ENCODE peak calls at places on chromosome 11, in four cellular contexts. U, Y, T and X are unnamed samples.
A peak's percentile ranks its signal among the peaks of the same experiment; 100 is the strongest.

GRCh38 chr11:19602406-19602805 is 110.2 kb upstream of the NAV2 start:
- DNase-seq in U (no peak), Y (no peak), T (no peak), X (no peak)

GRCh38 chr11:110087820-110088534 is 5.2 kb upstream of the ZC3H12C start:
- DNase-seq in U (no peak), Y (no peak), T (no peak), X (no peak)

GRCh38 chr11:1116666-1117390 is 40.9 kb upstream of the MUC5AC start:
- DNase-seq in U (no peak), Y (no peak), T (no peak), X (no peak)

GRCh38 chr11:36405585-36406367 is 104.3 kb downstream of the TRAF6 start:
- DNase-seq in U (no peak), Y (no peak), T (no peak), X (no peak)

GRCh38 chr11:119671048-119671447 is 58.0 kb downstream of the NECTIN1 start:
- DNase-seq in U (no peak), Y (peak; percentile 11), T (no peak), X (no peak)

GRCh38 chr11:104064016-104064630 is 27.7 kb downstream of the DDI1 start:
- DNase-seq in U (no peak), Y (no peak), T (no peak), X (no peak)

GRCh38 chr11:108654994-108655631 is 9.8 kb upstream of the DDX10 start:
- DNase-seq in U (peak; percentile 46), Y (no peak), T (no peak), X (no peak)

GRCh38 chr11:131195801-131196517 is 174.5 kb upstream of the NTM start:
- DNase-seq in U (no peak), Y (peak; percentile 4), T (no peak), X (no peak)

GRCh38 chr11:65391007-65391406 is 4.6 kb downstream of the FRMD8 start:
- DNase-seq in U (peak; percentile 48), Y (no peak), T (no peak), X (no peak)

GRCh38 chr11:60887531-60887930 is 18.9 kb downstream of the PRPF19 start:
- DNase-seq in U (peak; percentile 62), Y (no peak), T (no peak), X (no peak)

GRCh38 chr11:15493066-15493465 is 378.3 kb downstream of the INSC start:
- DNase-seq in U (no peak), Y (no peak), T (no peak), X (no peak)

GRCh38 chr11:14078941-14079522 is 116.5 kb downstream of the SPON1 start:
- DNase-seq in U (no peak), Y (no peak), T (no peak), X (no peak)

GRCh38 chr11:63951779-63952536 is 13.2 kb downstream of the NAA40 start:
- DNase-seq in U (no peak), Y (no peak), T (no peak), X (no peak)

DNA sequence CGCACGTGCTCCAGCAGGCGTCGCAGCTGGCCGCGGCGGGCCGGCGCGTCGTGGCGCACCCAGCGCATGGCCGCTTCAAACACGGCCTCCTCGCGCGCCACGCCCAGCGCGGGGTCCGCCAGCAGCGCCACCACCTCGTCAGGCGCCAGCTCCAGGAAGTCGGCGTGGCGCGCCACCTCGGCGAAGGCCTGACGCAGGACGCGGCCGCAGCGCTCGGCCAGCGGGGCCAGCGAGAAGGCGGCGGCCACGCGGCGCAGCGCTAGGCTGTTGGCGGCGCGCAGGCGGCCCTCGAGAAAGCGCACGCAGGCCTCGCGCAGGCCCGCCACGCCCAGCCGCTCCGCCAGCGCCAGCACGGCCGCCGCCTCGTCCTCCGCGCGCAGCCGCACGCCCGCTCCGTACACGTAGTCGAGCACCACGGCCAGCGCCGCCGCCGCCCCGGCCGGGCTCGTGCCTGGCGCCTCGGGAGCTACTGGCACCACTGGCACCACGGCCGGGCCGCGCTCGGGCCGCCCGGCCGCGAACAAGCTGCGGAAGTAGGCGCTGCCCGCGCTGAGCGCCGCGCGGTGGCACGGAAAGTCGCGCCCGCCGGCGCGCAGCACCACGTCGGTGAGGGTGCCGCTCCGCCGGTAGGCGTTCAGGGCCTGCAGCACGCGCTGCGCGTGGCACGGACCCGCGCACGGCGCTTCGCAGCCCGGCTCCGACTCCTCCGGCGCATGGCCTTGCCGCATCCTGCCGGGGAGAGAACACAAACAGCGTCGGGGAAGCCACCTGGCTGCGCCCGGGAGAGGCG is 2.9 kb downstream of the KLHL35 start:
- DNase-seq in U (peak; percentile 66), Y (no peak), T (no peak), X (no peak)
- TF ChIP-seq CTCF in U (no peak), Y (no peak), T (no peak), X (no peak)

GRCh38 chr11:76674517-76675400 is 4.2 kb upstream of the LRRC32 start:
- DNase-seq in U (no peak), Y (no peak), T (no peak), X (no peak)
- TF ChIP-seq CTCF in U (no peak), Y (no peak), T (no peak), X (no peak)

DNA sequence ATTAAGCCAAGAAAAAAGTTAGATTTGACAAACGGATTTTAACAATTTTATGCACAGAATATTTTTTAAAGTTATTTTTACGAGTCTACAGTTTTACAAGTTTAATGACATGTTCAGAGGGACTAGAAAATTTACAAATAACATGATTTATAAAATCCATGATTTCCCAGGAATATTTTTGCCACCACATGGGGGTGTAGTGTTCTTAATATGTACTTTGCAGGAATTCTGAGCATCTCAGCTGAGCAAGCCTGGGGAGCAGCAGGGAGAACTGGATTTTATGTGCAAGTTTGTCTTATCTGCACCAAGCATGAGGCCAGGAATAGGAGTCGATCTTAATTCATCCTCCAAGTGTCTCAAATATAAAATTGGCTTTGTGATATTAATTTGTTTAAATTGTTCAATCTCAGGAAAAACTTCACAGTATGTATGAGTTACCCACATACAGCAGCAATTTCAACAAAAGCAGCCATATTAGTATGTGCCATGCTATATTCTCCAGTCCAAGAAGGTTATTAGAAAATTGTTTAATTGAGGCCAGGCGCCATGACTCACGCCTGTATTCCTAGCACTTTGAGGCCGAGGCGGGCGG is 826.3 kb downstream of the DLG2 start:
- DNase-seq in U (peak; percentile 22), Y (peak; percentile 28), T (no peak), X (no peak)
- TF ChIP-seq CTCF in U (peak; percentile 48), Y (peak; percentile 53), T (no peak), X (no peak)

GRCh38 chr11:46801694-46802093 is 44.4 kb downstream of the CKAP5 start:
- DNase-seq in U (no peak), Y (no peak), T (no peak), X (no peak)

GRCh38 chr11:46800177-46800576 is 45.9 kb downstream of the CKAP5 start:
- DNase-seq in U (no peak), Y (no peak), T (no peak), X (no peak)
- TF ChIP-seq CTCF in U (no peak), Y (no peak), T (no peak), X (no peak)

DNA sequence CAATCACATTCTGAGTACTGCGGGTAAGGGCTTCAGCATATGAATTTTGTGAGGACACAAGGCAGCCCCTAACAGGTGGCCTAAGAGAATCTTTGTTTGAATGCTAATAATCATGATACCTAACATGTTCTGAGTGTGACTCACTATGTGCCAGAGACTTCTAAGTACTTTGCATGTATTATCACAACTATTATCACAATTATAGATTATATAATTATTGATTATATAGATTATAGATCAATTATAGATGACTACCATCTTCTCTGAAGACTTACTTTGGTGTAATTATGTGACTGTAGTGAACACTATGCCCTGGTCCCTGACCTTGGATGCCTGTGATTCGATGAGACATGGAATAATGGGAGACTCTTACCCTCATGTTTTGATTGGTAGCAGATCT is 62.6 kb downstream of the FLI1 start:
- DNase-seq in U (no peak), Y (no peak), T (no peak), X (no peak)
- TF ChIP-seq CTCF in U (no peak), Y (no peak), T (no peak), X (no peak)

GRCh38 chr11:128093689-128094088 is 493.7 kb downstream of the ETS1 start:
- DNase-seq in U (no peak), Y (no peak), T (no peak), X (no peak)

GRCh38 chr11:128098840-128099239 is 488.5 kb downstream of the ETS1 start:
- DNase-seq in U (no peak), Y (no peak), T (no peak), X (no peak)

GRCh38 chr11:128089962-128090361 is 497.4 kb downstream of the ETS1 start:
- DNase-seq in U (no peak), Y (no peak), T (no peak), X (no peak)

DNA sequence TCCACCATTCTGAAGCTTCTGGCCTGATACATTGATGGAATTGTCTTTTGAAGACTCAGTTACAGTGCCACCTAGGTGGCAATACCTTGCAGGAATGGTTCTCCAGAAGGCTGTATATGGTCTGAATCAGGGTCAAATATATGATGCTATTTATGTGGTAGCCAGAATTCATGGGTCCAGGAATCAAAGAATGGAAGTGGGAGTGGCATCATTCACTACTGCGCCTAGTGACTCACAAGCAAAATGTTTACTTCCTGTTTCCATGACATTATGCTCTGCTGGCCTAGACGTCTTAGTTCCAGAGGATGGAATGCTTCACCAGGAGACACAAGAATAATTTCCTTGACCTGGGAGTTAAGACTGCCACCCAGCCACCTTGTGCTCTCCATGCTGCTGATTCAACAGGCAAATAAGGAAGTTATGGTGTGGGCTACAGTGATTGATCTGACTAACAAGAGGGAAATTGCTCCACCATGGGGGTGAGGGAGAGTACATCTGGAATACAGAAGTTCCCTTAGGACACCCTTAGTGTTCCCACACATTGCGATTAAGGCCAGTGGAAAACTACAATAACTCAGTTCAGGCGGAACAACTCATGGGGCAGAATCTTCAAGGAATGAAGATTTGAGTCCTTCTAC is 491.8 kb downstream of the ETS1 start:
- DNase-seq in U (no peak), Y (peak; percentile 27), T (no peak), X (no peak)
- TF ChIP-seq CTCF in U (no peak), Y (peak; percentile 16), T (no peak), X (no peak)

GRCh38 chr11:2382927-2383822 is 6.1 kb downstream of the CD81 start:
- DNase-seq in U (peak; percentile 59), Y (no peak), T (no peak), X (no peak)
- TF ChIP-seq CTCF in U (no peak), Y (no peak), T (no peak), X (no peak)

GRCh38 chr11:82523141-82523540 is 210.5 kb downstream of the FAM181B start:
- DNase-seq in U (peak; percentile 12), Y (no peak), T (no peak), X (no peak)
- TF ChIP-seq CTCF in U (no peak), Y (no peak), T (no peak), X (no peak)